ENCODE peak calls at places on chromosomes 11 and 22, in six cellular contexts. I is astrocyte, K is hepatic stellate cell, B is mammary epithelial cell, V is fibroblast of pulmonary artery, N is C1 segment of cervical spinal cord. Z is an unnamed sample.

GRCh38 chr11:66492161-66492865 is 12.1 kb downstream of the DPP3 start:
- DNase-seq in I (peak; percentile 53), K (no peak), B (no peak), V (no peak), N (no peak), Z (no peak)

GRCh38 chr11:125372088-125372487 is 124.0 kb downstream of the FEZ1 start:
- DNase-seq in I (no peak), K (no peak), B (no peak), V (no peak), N (no peak), Z (no peak)

GRCh38 chr11:121391914-121392313 is 60.2 kb upstream of the SORL1 start:
- DNase-seq in I (no peak), K (no peak), B (peak; percentile 77), V (no peak), N (no peak), Z (no peak)

GRCh38 chr11:119571311-119571710 is 148.3 kb upstream of the THY1 start:
- DNase-seq in I (no peak), K (no peak), B (no peak), V (no peak), N (no peak), Z (peak; percentile 19)

GRCh38 chr22:29031236-29031982 is 30.2 kb downstream of the C22orf31 start:
- DNase-seq in I (peak; percentile 99), K (peak; percentile 88), B (peak; percentile 96), V (peak; percentile 95), N (peak; percentile 37), Z (peak; percentile 74)

GRCh38 chr11:1337647-1338007 is 28.2 kb upstream of the TOLLIP start:
- DNase-seq in I (no peak), K (no peak), B (no peak), V (no peak), N (no peak), Z (no peak)

GRCh38 chr22:39496131-39496838 is 5.8 kb upstream of the MIEF1 start:
- DNase-seq in I (peak; percentile 27), K (peak; percentile 66), B (peak; percentile 31), V (peak; percentile 75), N (peak; percentile 68), Z (peak; percentile 77)

GRCh38 chr11:101860694-101861371 is 54.0 kb upstream of the CEP126 start:
- DNase-seq in I (peak; percentile 39), K (peak; percentile 24), B (peak; percentile 36), V (peak; percentile 78), N (peak; percentile 4), Z (peak; percentile 69)

GRCh38 chr11:16013649-16014275 is 342.6 kb downstream of the SOX6 start:
- DNase-seq in I (peak; percentile 42), K (no peak), B (no peak), V (no peak), N (no peak), Z (no peak)

GRCh38 chr11:64009234-64009633 is 23.0 kb downstream of the OTUB1 start:
- DNase-seq in I (no peak), K (no peak), B (no peak), V (no peak), N (no peak), Z (no peak)

GRCh38 chr11:130214861-130215530 is 55.4 kb downstream of the ST14 start:
- DNase-seq in I (no peak), K (no peak), B (no peak), V (no peak), N (no peak), Z (no peak)

GRCh38 chr11:69479591-69480271 is 1.7 kb upstream of the LINC01488 start:
- DNase-seq in I (no peak), K (no peak), B (no peak), V (no peak), N (no peak), Z (no peak)

GRCh38 chr11:14373941-14374646 is 15.1 kb upstream of the RRAS2 start:
- DNase-seq in I (peak; percentile 69), K (no peak), B (peak; percentile 41), V (peak; percentile 76), N (no peak), Z (no peak)

GRCh38 chr11:29527391-29527936 is 489.4 kb downstream of the KCNA4 start:
- DNase-seq in I (peak; percentile 73), K (no peak), B (peak; percentile 82), V (peak; percentile 99), N (no peak), Z (no peak)

GRCh38 chr11:69293819-69294505 is at the start of gene MYEOV:
- DNase-seq in I (no peak), K (peak; percentile 43), B (peak; percentile 59), V (peak; percentile 38), N (no peak), Z (peak; percentile 89)

GRCh38 chr11:5600374-5600851 is 4.0 kb downstream of the TRIM6 start:
- DNase-seq in I (peak; percentile 79), K (peak; percentile 82), B (no peak), V (peak; percentile 94), N (peak; percentile 5), Z (peak; percentile 81)

GRCh38 chr11:113189909-113190667 is 124.3 kb upstream of the TTC12 start:
- DNase-seq in I (peak; percentile 95), K (no peak), B (peak; percentile 98), V (peak; percentile 94), N (no peak), Z (no peak)

GRCh38 chr11:129115652-129116585 is 76.2 kb downstream of the ARHGAP32 start:
- DNase-seq in I (peak; percentile 73), K (peak; percentile 2), B (peak; percentile 51), V (peak; percentile 63), N (no peak), Z (no peak)

GRCh38 chr11:27443746-27444465 is 28.7 kb downstream of the LGR4 start:
- DNase-seq in I (no peak), K (no peak), B (no peak), V (no peak), N (no peak), Z (no peak)

GRCh38 chr22:28514314-28514713 is 165.3 kb downstream of the TTC28 start:
- DNase-seq in I (peak; percentile 10), K (no peak), B (no peak), V (peak; percentile 8), N (no peak), Z (no peak)

GRCh38 chr22:45608763-45609180 is 62.9 kb upstream of the ATXN10 start:
- DNase-seq in I (peak; percentile 97), K (peak; percentile 58), B (peak; percentile 83), V (peak; percentile 16), N (no peak), Z (no peak)

GRCh38 chr22:50399751-50400331 is 56.7 kb downstream of the PPP6R2 start:
- DNase-seq in I (no peak), K (peak; percentile 62), B (no peak), V (peak; percentile 18), N (peak; percentile 59), Z (peak; percentile 75)

GRCh38 chr11:96067160-96067559 is 143.3 kb upstream of the MTMR2 start:
- DNase-seq in I (no peak), K (no peak), B (no peak), V (no peak), N (no peak), Z (no peak)

GRCh38 chr11:18384157-18384641 is 10.2 kb upstream of the LDHA start:
- DNase-seq in I (peak; percentile 81), K (peak; percentile 55), B (peak; percentile 88), V (peak; percentile 91), N (no peak), Z (no peak)

GRCh38 chr11:92880391-92880790 is 89.1 kb upstream of the MTNR1B start:
- DNase-seq in I (peak; percentile 81), K (no peak), B (peak; percentile 77), V (no peak), N (no peak), Z (no peak)

GRCh38 chr22:46067159-46068111 is 82.9 kb upstream of the PPARA start:
- DNase-seq in I (no peak), K (no peak), B (peak; percentile 55), V (no peak), N (no peak), Z (no peak)

GRCh38 chr11:72751293-72752087 is 718 bp downstream of the ARAP1 start:
- DNase-seq in I (no peak), K (no peak), B (no peak), V (no peak), N (peak; percentile 46), Z (no peak)

GRCh38 chr22:17563936-17564391 is 666 bp downstream of the SLC25A18 start:
- DNase-seq in I (peak; percentile 11), K (no peak), B (no peak), V (peak; percentile 75), N (peak; percentile 68), Z (no peak)

GRCh38 chr11:116294630-116295029 is 478.2 kb downstream of the BUD13 start:
- DNase-seq in I (peak; percentile 73), K (no peak), B (peak; percentile 42), V (peak; percentile 4), N (no peak), Z (no peak)

GRCh38 chr11:79439893-79440450 is 858 bp downstream of the TENM4 start:
- DNase-seq in I (peak; percentile 31), K (no peak), B (peak; percentile 40), V (no peak), N (peak; percentile 66), Z (peak; percentile 55)

GRCh38 chr22:32904044-32904443 is 102.5 kb downstream of the TIMP3 start:
- DNase-seq in I (peak; percentile 36), K (peak; percentile 37), B (peak; percentile 39), V (peak; percentile 59), N (peak; percentile 19), Z (peak; percentile 55)

GRCh38 chr11:6538456-6538855 is 41.4 kb downstream of the DNHD1 start:
- DNase-seq in I (no peak), K (no peak), B (no peak), V (no peak), N (no peak), Z (no peak)

GRCh38 chr11:96748639-96749370 is 359.0 kb downstream of the JRKL start:
- DNase-seq in I (peak; percentile 40), K (peak; percentile 11), B (peak; percentile 23), V (peak; percentile 47), N (no peak), Z (no peak)

GRCh38 chr11:85827768-85828639 is 17.1 kb upstream of the SYTL2 start:
- DNase-seq in I (peak; percentile 92), K (peak; percentile 74), B (peak; percentile 83), V (peak; percentile 75), N (no peak), Z (no peak)

GRCh38 chr11:4921796-4922195 is 2.3 kb downstream of the OR51G1 start:
- DNase-seq in I (no peak), K (no peak), B (peak; percentile 12), V (no peak), N (no peak), Z (no peak)

GRCh38 chr11:103529217-103529684 is 420.0 kb downstream of the DYNC2H1 start:
- DNase-seq in I (peak; percentile 81), K (peak; percentile 33), B (peak; percentile 62), V (peak; percentile 63), N (no peak), Z (no peak)

GRCh38 chr22:30423296-30423958 is 2.1 kb upstream of the MTFP1 start:
- DNase-seq in I (no peak), K (no peak), B (peak; percentile 80), V (no peak), N (peak; percentile 82), Z (no peak)

Z was measured in H9.